ENCODE peak calls at places on chromosomes 12 and 14, in nine cellular contexts. J is body of pancreas, L is uterus, N is heart left ventricle, O is transverse colon, K is IMR-90, P is stomach, E is esophagus squamous epithelium, G is ovary. H is an unnamed sample.

GRCh38 chr14:83347874-83348273 is 1814.2 kb upstream of the SEL1L start:
- DNase-seq in J (no peak), L (no peak), N (no peak), O (no peak), K (peak), P (no peak), E (no peak), G (no peak), H (no peak)

GRCh38 chr12:630656-631632 is 32.3 kb downstream of the NINJ2 start:
- DNase-seq in J (no peak), L (no peak), N (peak), O (peak), K (no peak), P (peak), E (peak), G (no peak), H (no peak)

GRCh38 chr12:101823891-101824290 is 6.9 kb downstream of the GNPTAB start:
- DNase-seq in J (no peak), L (no peak), N (peak), O (peak), K (no peak), P (peak), E (no peak), G (no peak), H (peak)

GRCh38 chr14:77302926-77303325 is 17.8 kb downstream of the POMT2 start:
- DNase-seq in J (no peak), L (no peak), N (no peak), O (no peak), K (peak), P (no peak), E (no peak), G (no peak), H (peak)

GRCh38 chr12:6052940-6053329 is 71.5 kb downstream of the VWF start:
- DNase-seq in J (no peak), L (no peak), N (no peak), O (no peak), K (peak), P (no peak), E (no peak), G (no peak), H (no peak)

GRCh38 chr14:95418858-95419257 is 97.6 kb downstream of the SYNE3 start:
- DNase-seq in J (no peak), L (no peak), N (no peak), O (no peak), K (no peak), P (no peak), E (no peak), G (no peak), H (no peak)

GRCh38 chr12:50542448-50542847 is 37.7 kb downstream of the DIP2B start:
- DNase-seq in J (no peak), L (no peak), N (no peak), O (no peak), K (peak), P (no peak), E (no peak), G (no peak), H (peak)

GRCh38 chr12:55703976-55704761 is 3.5 kb downstream of the ITGA7 start:
- DNase-seq in J (no peak), L (no peak), N (peak), O (no peak), K (peak), P (no peak), E (no peak), G (no peak), H (no peak)

GRCh38 chr14:26137161-26137560 is 460.7 kb downstream of the NOVA1 start:
- DNase-seq in J (no peak), L (no peak), N (no peak), O (no peak), K (no peak), P (no peak), E (no peak), G (no peak), H (no peak)

GRCh38 chr14:50542941-50543418 is 10.6 kb upstream of the MAP4K5 start:
- DNase-seq in J (peak), L (peak), N (no peak), O (peak), K (peak), P (peak), E (no peak), G (no peak), H (no peak)

GRCh38 chr12:76422878-76423438 is 74.7 kb upstream of the BBS10 start:
- DNase-seq in J (no peak), L (no peak), N (no peak), O (no peak), K (peak), P (no peak), E (no peak), G (no peak), H (peak)

GRCh38 chr12:42482086-42482819 is 107.3 kb downstream of the PRICKLE1 start:
- DNase-seq in J (peak), L (peak), N (peak), O (no peak), K (peak), P (peak), E (no peak), G (peak), H (no peak)

GRCh38 chr12:42484996-42485395 is 104.5 kb downstream of the PRICKLE1 start:
- DNase-seq in J (no peak), L (no peak), N (no peak), O (no peak), K (peak), P (no peak), E (no peak), G (no peak), H (no peak)

GRCh38 chr12:42481368-42481767 is 108.2 kb downstream of the PRICKLE1 start:
- DNase-seq in J (no peak), L (no peak), N (no peak), O (no peak), K (no peak), P (no peak), E (no peak), G (no peak), H (no peak)

GRCh38 chr12:42482820-42483533 is 106.6 kb downstream of the PRICKLE1 start:
- DNase-seq in J (peak), L (peak), N (peak), O (peak), K (peak), P (peak), E (no peak), G (peak), H (peak)

DNA sequence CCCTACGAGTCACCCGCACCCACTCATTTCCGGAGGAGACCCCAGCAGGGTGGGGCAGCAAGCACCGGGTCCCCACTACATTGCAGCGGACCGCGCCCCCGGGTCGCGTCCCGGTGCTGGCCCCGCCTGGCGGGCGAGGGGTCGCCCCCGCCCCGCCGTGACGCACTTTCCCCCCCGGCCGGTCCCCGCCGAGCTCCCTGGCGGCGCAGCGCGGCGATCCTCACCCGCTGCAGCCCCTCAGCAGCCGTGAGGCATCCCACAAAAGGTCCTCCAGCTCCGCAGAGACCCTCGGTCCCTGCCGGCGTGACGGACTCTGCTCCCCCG is 106.0 kb downstream of the PRICKLE1 start:
- DNase-seq in J (no peak), L (peak), N (peak), O (peak), K (peak), P (no peak), E (no peak), G (peak), H (no peak)
- TF ChIP-seq POLR2A in J (no peak), L (no peak), N (no peak), O (no peak), K (no peak), P (no peak), E (no peak), G (peak), H (no peak)

DNA sequence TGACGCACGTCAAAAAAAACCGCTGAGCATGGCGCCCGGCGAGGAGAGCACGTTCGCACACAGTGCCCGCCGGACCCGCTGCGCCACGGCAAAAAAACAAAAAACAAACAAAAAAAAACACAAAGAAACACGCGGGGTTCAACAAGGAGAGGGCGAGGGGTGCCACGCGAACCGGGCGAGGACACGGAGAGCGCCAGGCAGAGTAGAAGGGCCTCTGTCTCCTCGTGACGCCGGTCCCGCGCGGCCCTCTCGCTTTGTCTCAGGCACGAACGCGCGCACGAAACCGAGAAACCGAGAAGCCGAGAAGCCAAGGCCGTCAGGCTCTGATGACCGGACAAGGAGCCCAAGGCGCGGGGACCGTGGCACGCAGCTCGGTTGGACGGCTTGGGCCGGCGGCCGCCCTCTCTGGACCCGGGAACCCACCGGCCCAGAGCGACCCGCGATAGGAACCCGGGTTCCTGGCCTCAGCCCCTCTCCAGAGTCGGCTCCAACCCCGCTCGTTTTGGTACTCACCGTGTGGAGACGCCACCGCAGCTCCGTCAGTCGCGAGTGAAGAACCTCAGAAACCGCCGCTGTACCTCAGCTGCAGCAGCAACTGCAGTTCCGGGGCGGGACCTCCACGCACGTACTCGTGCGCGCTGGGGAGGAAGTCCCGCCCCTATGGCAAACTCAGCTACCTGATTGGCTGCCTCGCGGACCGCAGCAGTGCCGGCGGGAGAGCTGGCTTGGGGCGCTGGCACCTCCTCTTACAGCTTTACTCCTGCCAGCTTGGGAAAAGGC is at the start of the genes DDX24 and IFI27L1:
- DNase-seq in J (peak), L (peak), N (peak), O (peak), K (peak), P (peak), E (peak), G (peak), H (peak)
- TF ChIP-seq POLR2A in J (peak), L (peak), N (peak), O (peak), K (peak), P (no peak), E (peak), G (peak), H (peak)

GRCh38 chr12:93381183-93381975 is 3.7 kb downstream of the NUDT4 start:
- DNase-seq in J (no peak), L (no peak), N (no peak), O (no peak), K (no peak), P (no peak), E (no peak), G (no peak), H (no peak)

GRCh38 chr12:93378373-93379310 is 917 bp downstream of the NUDT4 start:
- DNase-seq in J (peak), L (peak), N (peak), O (peak), K (peak), P (peak), E (no peak), G (peak), H (peak)

GRCh38 chr12:93379432-93380308 is 1.9 kb downstream of the NUDT4 start:
- DNase-seq in J (no peak), L (no peak), N (no peak), O (no peak), K (peak), P (no peak), E (no peak), G (no peak), H (no peak)

GRCh38 chr12:93377252-93377542 is 528 bp upstream of the NUDT4 start:
- DNase-seq in J (no peak), L (no peak), N (no peak), O (no peak), K (no peak), P (no peak), E (no peak), G (no peak), H (no peak)

GRCh38 chr12:93380480-93381121 is 2.9 kb downstream of the NUDT4 start:
- DNase-seq in J (no peak), L (no peak), N (no peak), O (no peak), K (peak), P (no peak), E (no peak), G (no peak), H (no peak)
- TF ChIP-seq POLR2A in J (no peak), L (no peak), N (no peak), O (no peak), K (no peak), P (no peak), E (no peak), G (no peak), H (no peak)

DNA sequence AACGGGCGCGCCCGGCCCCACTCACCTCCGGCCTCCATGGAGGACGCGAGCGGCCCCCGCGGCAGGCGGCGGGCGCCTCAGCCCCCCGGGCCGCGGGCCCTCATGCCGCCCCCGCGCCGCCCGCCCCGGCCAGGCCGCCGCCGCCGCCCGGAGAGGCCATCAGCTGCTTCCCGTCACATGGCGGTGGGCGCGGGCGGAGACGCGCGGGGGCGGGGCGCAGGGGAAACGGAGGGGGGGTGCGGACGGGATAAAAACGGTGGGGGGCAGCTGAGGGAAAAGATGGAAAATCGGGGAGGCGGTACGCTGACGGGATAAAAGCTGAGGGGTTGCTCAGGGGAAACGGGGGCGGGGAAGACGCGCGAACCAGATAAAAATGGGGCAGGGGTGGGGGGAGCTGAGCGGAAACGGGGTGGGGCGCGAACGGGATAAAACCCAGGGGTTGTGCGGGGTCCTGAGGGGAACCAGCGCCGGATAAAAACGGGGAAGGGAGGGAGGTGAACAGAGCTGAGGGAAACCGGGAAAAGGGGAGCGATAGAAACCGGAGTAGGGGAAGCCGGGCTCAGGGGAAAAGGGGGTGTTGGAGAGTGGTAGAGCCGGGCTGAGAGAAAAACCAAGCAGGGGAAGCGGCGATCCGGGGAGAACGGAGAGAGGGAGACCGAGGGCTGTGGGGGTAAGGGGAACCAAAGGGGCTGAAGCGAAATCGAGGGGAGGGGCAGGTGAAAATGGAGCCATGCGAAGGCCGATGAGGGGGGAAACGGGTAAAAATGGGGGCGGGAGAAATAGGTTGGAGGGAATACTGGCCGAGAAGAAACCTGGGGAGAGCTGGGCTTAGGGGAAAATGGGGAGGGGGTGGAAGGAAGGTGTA is at the start of gene WSB2:
- DNase-seq in J (peak), L (peak), N (peak), O (peak), K (peak), P (peak), E (peak), G (peak), H (peak)
- TF ChIP-seq POLR2A in J (no peak), L (no peak), N (no peak), O (peak), K (peak), P (no peak), E (no peak), G (no peak), H (peak)

H was measured in H54.